ENCODE peak calls at places on chromosomes 5 and 9, in eight cellular contexts. U is fibroblast of pulmonary artery, V is astrocyte, K is uterus, R is IMR-90, F is GM12865, C is neural progenitor cell, B is MM.1S. Y is an unnamed sample.

GRCh38 chr5:13591621-13592020 is 352.9 kb downstream of the DNAH5 start:
- DNase-seq in U (peak), V (peak), K (no peak), R (peak), F (no peak), C (no peak), B (no peak), Y (peak)

GRCh38 chr9:33344145-33344544 is 53.8 kb downstream of the NFX1 start:
- DNase-seq in U (no peak), V (no peak), K (no peak), R (no peak), F (no peak), C (no peak), B (no peak), Y (no peak)

GRCh38 chr9:129313331-129313955 is 135.4 kb upstream of the IER5L start:
- DNase-seq in U (no peak), V (no peak), K (no peak), R (no peak), F (no peak), C (no peak), B (no peak), Y (no peak)

GRCh38 chr5:135089912-135090311 is 55.9 kb upstream of the PITX1 start:
- DNase-seq in U (no peak), V (no peak), K (no peak), R (no peak), F (no peak), C (no peak), B (no peak), Y (no peak)

GRCh38 chr9:114177423-114178064 is 22.2 kb downstream of the COL27A1 start:
- DNase-seq in U (peak), V (peak), K (no peak), R (peak), F (no peak), C (no peak), B (no peak), Y (peak)

GRCh38 chr5:122252319-122252718 is 59.7 kb upstream of the SNCAIP start:
- DNase-seq in U (no peak), V (no peak), K (no peak), R (peak), F (no peak), C (no peak), B (no peak), Y (no peak)

GRCh38 chr5:78016831-78017529 is 240.8 kb upstream of the TBCA start:
- DNase-seq in U (no peak), V (no peak), K (no peak), R (no peak), F (no peak), C (peak), B (no peak), Y (no peak)

GRCh38 chr5:67010684-67011409 is 185.8 kb downstream of the CD180 start:
- DNase-seq in U (peak), V (peak), K (no peak), R (peak), F (no peak), C (no peak), B (no peak), Y (no peak)

GRCh38 chr9:3468407-3469205 is 57.2 kb downstream of the RFX3 start:
- DNase-seq in U (no peak), V (no peak), K (no peak), R (no peak), F (no peak), C (no peak), B (no peak), Y (no peak)

GRCh38 chr9:94945191-94946144 is 219.0 kb downstream of the AOPEP start:
- DNase-seq in U (peak), V (peak), K (peak), R (peak), F (no peak), C (no peak), B (no peak), Y (peak)

GRCh38 chr9:29118555-29118954 is 1545.3 kb upstream of the C9orf72 start:
- DNase-seq in U (no peak), V (no peak), K (peak), R (no peak), F (no peak), C (no peak), B (no peak), Y (no peak)

GRCh38 chr5:33736510-33736909 is 155.3 kb downstream of the ADAMTS12 start:
- DNase-seq in U (peak), V (peak), K (no peak), R (peak), F (no peak), C (no peak), B (no peak), Y (peak)

GRCh38 chr5:53490747-53491146 is 10.3 kb downstream of the FST start:
- DNase-seq in U (peak), V (peak), K (no peak), R (peak), F (no peak), C (no peak), B (no peak), Y (peak)

GRCh38 chr5:151345808-151346478 is 1.4 kb downstream of the SLC36A2 start:
- DNase-seq in U (no peak), V (peak), K (no peak), R (peak), F (no peak), C (no peak), B (no peak), Y (peak)

GRCh38 chr9:20292002-20292401 is 330.3 kb downstream of the MLLT3 start:
- DNase-seq in U (peak), V (peak), K (no peak), R (peak), F (peak), C (no peak), B (no peak), Y (peak)

GRCh38 chr9:5820425-5820824 is 12.5 kb downstream of the ERMP1 start:
- DNase-seq in U (no peak), V (no peak), K (no peak), R (no peak), F (no peak), C (no peak), B (no peak), Y (no peak)

GRCh38 chr5:167951121-167951520 is 340.3 kb upstream of the WWC1 start:
- DNase-seq in U (no peak), V (no peak), K (no peak), R (no peak), F (no peak), C (no peak), B (peak), Y (peak)

GRCh38 chr5:131538177-131538593 is 96.8 kb downstream of the RAPGEF6 start:
- DNase-seq in U (peak), V (peak), K (no peak), R (peak), F (no peak), C (no peak), B (no peak), Y (peak)

GRCh38 chr9:85510830-85511504 is 230.8 kb downstream of the AGTPBP1 start:
- DNase-seq in U (no peak), V (no peak), K (no peak), R (no peak), F (no peak), C (no peak), B (no peak), Y (peak)

GRCh38 chr9:84368593-84368992 is 28.0 kb upstream of the SLC28A3 start:
- DNase-seq in U (peak), V (no peak), K (no peak), R (no peak), F (no peak), C (no peak), B (no peak), Y (no peak)

GRCh38 chr9:121833061-121833460 is 181.6 kb downstream of the DAB2IP start:
- DNase-seq in U (no peak), V (no peak), K (peak), R (no peak), F (no peak), C (no peak), B (no peak), Y (no peak)

GRCh38 chr9:86549920-86550319 is 195.7 kb upstream of the TUT7 start:
- DNase-seq in U (no peak), V (no peak), K (no peak), R (no peak), F (no peak), C (no peak), B (no peak), Y (no peak)

GRCh38 chr5:132257131-132258101 is at the start of gene PDLIM4:
- DNase-seq in U (peak), V (peak), K (peak), R (no peak), F (no peak), C (peak), B (no peak), Y (peak)

GRCh38 chr9:17631396-17631795 is 52.5 kb downstream of the SH3GL2 start:
- DNase-seq in U (no peak), V (peak), K (no peak), R (peak), F (no peak), C (no peak), B (no peak), Y (peak)

DNA sequence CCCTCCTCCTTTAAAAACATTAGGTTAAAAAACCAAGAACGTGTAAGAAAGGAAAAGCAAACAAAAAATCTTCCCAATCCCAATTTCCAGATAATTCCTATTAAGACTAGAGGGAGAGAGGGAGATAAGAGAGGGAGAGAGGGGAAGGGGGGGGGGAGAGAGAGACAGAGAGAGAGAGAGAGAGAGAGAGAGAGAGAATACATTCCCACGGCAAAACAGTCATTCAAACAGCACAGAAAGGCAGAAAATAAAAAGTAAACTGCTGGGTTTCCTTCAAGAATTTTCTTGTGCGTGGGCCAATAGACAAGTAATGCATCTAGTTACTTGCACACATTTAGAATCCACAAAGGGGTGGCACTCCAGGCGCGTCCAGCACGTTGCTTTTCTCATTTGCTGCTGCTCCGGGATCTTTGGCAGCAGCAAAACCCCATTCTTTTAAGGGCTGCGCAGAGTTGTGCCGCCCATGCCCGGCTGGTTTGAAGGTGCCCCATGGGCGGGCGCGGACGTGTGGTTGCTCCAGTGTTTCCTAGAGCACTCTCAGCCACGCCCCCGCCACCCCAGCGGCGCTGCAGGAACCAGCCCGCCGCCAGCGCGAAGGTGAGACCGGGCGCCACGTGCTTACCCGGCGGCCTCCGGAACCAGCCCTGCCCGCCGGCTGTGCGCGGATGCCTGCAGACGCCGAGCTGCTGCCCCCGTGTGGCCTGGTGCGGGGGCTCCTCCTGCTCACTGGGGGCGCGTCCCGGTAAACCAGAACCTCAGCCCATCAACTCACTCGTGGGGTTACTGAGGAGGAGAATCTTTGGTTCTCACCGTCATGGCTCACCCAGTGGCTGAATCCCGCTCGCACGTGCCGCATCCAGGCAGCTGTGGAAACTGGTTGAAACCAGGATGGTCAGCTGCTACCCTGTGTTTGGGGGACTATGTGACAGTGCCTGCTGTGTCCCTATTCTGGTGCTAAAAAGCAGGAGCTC is 44.6 kb downstream of the STC2 start:
- DNase-seq in U (peak), V (peak), K (peak), R (peak), F (peak), C (peak), B (peak), Y (peak)
- H3K4me3 ChIP-seq in U (peak), V (peak), K (no peak), R (peak), F (peak), C (peak), B (peak), Y (peak)

GRCh38 chr9:71986860-71987259 is 73.6 kb downstream of the C9orf57 start:
- DNase-seq in U (no peak), V (peak), K (no peak), R (no peak), F (no peak), C (no peak), B (no peak), Y (no peak)

GRCh38 chr9:71981944-71982343 is 70.5 kb downstream of the C9orf85 start:
- DNase-seq in U (no peak), V (no peak), K (no peak), R (no peak), F (no peak), C (no peak), B (no peak), Y (no peak)

GRCh38 chr9:71987471-71988371 is 72.7 kb downstream of the C9orf57 start:
- DNase-seq in U (peak), V (peak), K (no peak), R (no peak), F (no peak), C (no peak), B (no peak), Y (no peak)

GRCh38 chr9:71984388-71985069 is 73.1 kb downstream of the C9orf85 start:
- DNase-seq in U (peak), V (peak), K (no peak), R (peak), F (no peak), C (no peak), B (no peak), Y (peak)

GRCh38 chr9:71985070-71985956 is 73.9 kb downstream of the C9orf85 start:
- DNase-seq in U (no peak), V (no peak), K (no peak), R (peak), F (no peak), C (peak), B (no peak), Y (peak)
- TF ChIP-seq CTCF in U (no peak), V (no peak), K (no peak), R (no peak), F (no peak), C (peak), B (no peak), Y (no peak)

GRCh38 chr9:22008662-22009562 is at the start of gene CDKN2B:
- DNase-seq in U (peak), V (peak), K (peak), R (peak), F (peak), C (peak), B (no peak), Y (peak)

GRCh38 chr9:22009563-22009867 is 410 bp upstream of the CDKN2B start:
- DNase-seq in U (no peak), V (no peak), K (no peak), R (no peak), F (no peak), C (no peak), B (no peak), Y (no peak)

GRCh38 chr9:22005083-22005699 is 3.9 kb downstream of the CDKN2B start:
- DNase-seq in U (peak), V (peak), K (no peak), R (peak), F (peak), C (peak), B (no peak), Y (peak)

GRCh38 chr9:22002038-22002437 is 7.1 kb downstream of the CDKN2B start:
- DNase-seq in U (no peak), V (no peak), K (no peak), R (no peak), F (no peak), C (no peak), B (no peak), Y (no peak)

GRCh38 chr9:22005700-22006605 is 3.2 kb downstream of the CDKN2B start:
- DNase-seq in U (peak), V (peak), K (no peak), R (peak), F (no peak), C (peak), B (no peak), Y (peak)
- H3K4me3 ChIP-seq in U (peak), V (peak), K (no peak), R (peak), F (no peak), C (no peak), B (no peak), Y (peak)

DNA sequence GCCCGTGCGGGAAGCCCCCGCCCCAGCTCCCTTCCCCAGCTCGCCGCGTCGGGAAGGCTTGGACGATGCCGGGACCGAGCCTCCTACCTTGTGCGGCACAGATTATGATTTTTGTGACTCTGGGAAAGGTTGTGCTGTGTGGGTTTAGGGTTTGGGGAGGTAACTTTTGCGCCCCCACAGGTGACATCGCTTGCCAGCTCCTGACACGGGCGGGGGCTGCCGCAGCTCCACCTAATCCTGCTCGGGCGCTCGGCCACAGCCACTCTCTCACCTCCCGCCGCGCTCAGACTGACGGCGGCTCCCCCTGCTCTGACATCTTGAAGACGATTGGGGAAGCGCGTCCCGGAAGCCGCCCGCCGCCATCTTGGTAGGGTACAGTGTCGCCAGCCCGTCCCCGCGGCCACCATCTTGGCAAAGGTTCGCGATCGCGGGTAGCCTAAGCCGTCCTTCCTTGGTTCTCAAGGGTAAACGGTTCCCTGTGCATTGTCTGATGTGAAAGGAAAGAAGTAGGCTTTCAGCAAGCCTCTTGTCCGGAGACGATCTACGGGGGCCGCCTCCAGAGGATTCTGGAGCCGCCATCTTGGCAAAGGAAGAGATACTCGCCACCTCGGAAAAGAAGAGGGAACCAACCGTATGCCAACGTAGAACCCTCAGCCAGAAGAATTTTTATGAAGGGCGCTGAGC is 1.7 kb upstream of the NR3C1 start:
- DNase-seq in U (peak), V (peak), K (peak), R (peak), F (peak), C (peak), B (peak), Y (peak)
- TF ChIP-seq CTCF in U (no peak), V (no peak), K (peak), R (no peak), F (peak), C (peak), B (no peak), Y (no peak)

GRCh38 chr5:68919988-68920490 is 173.8 kb upstream of the SLC30A5 start:
- DNase-seq in U (no peak), V (no peak), K (no peak), R (no peak), F (no peak), C (no peak), B (no peak), Y (no peak)
- H3K4me3 ChIP-seq in U (no peak), V (no peak), K (no peak), R (no peak), F (no peak), C (no peak), B (no peak), Y (no peak)

GRCh38 chr9:119368681-119369581 is at the start of gene BRINP1:
- DNase-seq in U (peak), V (peak), K (no peak), R (no peak), F (no peak), C (peak), B (no peak), Y (peak)

GRCh38 chr9:119369670-119370366 is 583 bp upstream of the BRINP1 start:
- DNase-seq in U (no peak), V (no peak), K (no peak), R (no peak), F (no peak), C (no peak), B (no peak), Y (no peak)

GRCh38 chr9:119366909-119367690 is 2.1 kb downstream of the BRINP1 start:
- DNase-seq in U (no peak), V (no peak), K (no peak), R (no peak), F (no peak), C (no peak), B (no peak), Y (no peak)

GRCh38 chr9:119368179-119368578 is 1.1 kb downstream of the BRINP1 start:
- DNase-seq in U (no peak), V (no peak), K (no peak), R (no peak), F (no peak), C (peak), B (no peak), Y (no peak)

GRCh38 chr9:119365291-119366027 is 3.8 kb downstream of the BRINP1 start:
- DNase-seq in U (peak), V (no peak), K (no peak), R (no peak), F (peak), C (peak), B (peak), Y (peak)
- TF ChIP-seq CTCF in U (peak), V (peak), K (no peak), R (peak), F (peak), C (peak), B (peak), Y (peak)

GRCh38 chr9:34490360-34490759 is 31.8 kb downstream of the DNAI1 start:
- DNase-seq in U (no peak), V (no peak), K (no peak), R (no peak), F (no peak), C (no peak), B (no peak), Y (no peak)
- H3K4me3 ChIP-seq in U (no peak), V (no peak), K (no peak), R (no peak), F (no peak), C (no peak), B (no peak), Y (no peak)

GRCh38 chr9:120038342-120038741 is 541.6 kb downstream of the CDK5RAP2 start:
- DNase-seq in U (no peak), V (no peak), K (no peak), R (no peak), F (no peak), C (no peak), B (no peak), Y (no peak)

GRCh38 chr9:120030847-120031246 is 549.1 kb downstream of the CDK5RAP2 start:
- DNase-seq in U (no peak), V (no peak), K (no peak), R (no peak), F (no peak), C (no peak), B (no peak), Y (no peak)

DNA sequence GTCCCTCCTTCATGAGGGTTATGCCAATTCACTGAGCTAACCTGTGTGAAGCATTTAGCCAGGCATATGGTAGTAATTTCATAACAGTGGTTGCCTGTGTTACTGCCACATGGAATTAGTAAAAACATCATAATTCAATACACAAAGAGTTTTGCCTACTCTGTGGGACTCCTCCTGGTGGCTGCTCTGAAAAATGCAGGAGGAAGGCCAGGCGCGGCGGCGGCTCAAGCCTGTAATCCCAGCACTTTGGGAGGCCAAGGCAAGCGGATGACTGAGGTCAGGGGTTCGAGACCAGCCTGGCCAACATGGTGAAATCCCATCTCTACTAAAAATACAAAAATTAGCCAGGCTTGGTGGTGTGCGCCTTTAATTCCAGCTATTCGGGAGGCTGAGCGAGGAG is 547.3 kb downstream of the CDK5RAP2 start:
- DNase-seq in U (no peak), V (no peak), K (no peak), R (no peak), F (no peak), C (no peak), B (no peak), Y (no peak)
- TF ChIP-seq CTCF in U (no peak), V (no peak), K (no peak), R (peak), F (no peak), C (peak), B (peak), Y (no peak)

GRCh38 chr9:131278421-131279111 is 2.3 kb upstream of the FAM78A start:
- DNase-seq in U (no peak), V (no peak), K (no peak), R (no peak), F (no peak), C (no peak), B (no peak), Y (no peak)
- H3K4me3 ChIP-seq in U (no peak), V (no peak), K (no peak), R (no peak), F (no peak), C (peak), B (no peak), Y (no peak)

GRCh38 chr5:145903113-145903512 is 30.3 kb upstream of the GRXCR2 start:
- DNase-seq in U (no peak), V (no peak), K (no peak), R (no peak), F (no peak), C (no peak), B (no peak), Y (peak)
- TF ChIP-seq CTCF in U (peak), V (peak), K (no peak), R (peak), F (peak), C (no peak), B (no peak), Y (peak)

Y was measured in choroid plexus epithelial cell.